ENCODE peak calls at places on chromosome 1, in nine cellular contexts. A is AG04450; E is central memory CD4-positive, alpha-beta T cell; K is NCI-H345; J is Daoy; F is GM12878; R is SK-MEL-5; I is astrocyte of the spinal cord; D is CD8-positive, alpha-beta memory T cell. Q is an unnamed sample.

GRCh38 chr1:111690306-111690617 is 48.9 kb downstream of the INKA2 start:
- DNase-seq in E (no peak), R (peak), K (peak), J (peak), A (peak), D (no peak), I (peak), F (no peak), Q (no peak)

GRCh38 chr1:154970631-154971340 is at the start of gene SHC1:
- DNase-seq in E (no peak), A (peak), R (peak), K (no peak), I (peak), J (peak), F (no peak), D (no peak), Q (no peak)

GRCh38 chr1:44284184-44284583 is 70.9 kb downstream of the ERI3 start:
- DNase-seq in A (no peak), I (no peak), J (no peak), R (no peak), E (no peak), K (peak), D (no peak), F (no peak), Q (no peak)

GRCh38 chr1:29698033-29698432 is 461.7 kb downstream of the PTPRU start:
- DNase-seq in A (no peak), K (no peak), F (no peak), J (peak), D (no peak), I (peak), E (no peak), R (peak), Q (no peak)

GRCh38 chr1:3981746-3982505 is 81.9 kb upstream of the C1orf174 start:
- DNase-seq in J (no peak), K (no peak), F (no peak), E (no peak), D (no peak), I (no peak), R (no peak), A (no peak), Q (no peak)

GRCh38 chr1:110152133-110152785 is 2.0 kb downstream of the SLC6A17 start:
- DNase-seq in F (no peak), E (no peak), J (peak), K (no peak), D (no peak), A (no peak), I (no peak), R (no peak), Q (no peak)

GRCh38 chr1:215160351-215160750 is 77.8 kb downstream of the KCNK2 start:
- DNase-seq in K (no peak), I (peak), R (no peak), D (no peak), J (no peak), A (no peak), F (no peak), E (no peak), Q (no peak)

GRCh38 chr1:221543529-221544120 is 198.3 kb downstream of the DUSP10 start:
- DNase-seq in I (peak), F (no peak), D (no peak), E (no peak), J (peak), R (peak), K (no peak), A (no peak), Q (no peak)

GRCh38 chr1:101388904-101389546 is 152.2 kb downstream of the S1PR1 start:
- DNase-seq in A (no peak), J (no peak), R (no peak), F (peak), E (no peak), K (peak), D (no peak), I (peak), Q (peak)

Q was measured in activated gamma-delta T cell treated with Interleukin-2 at 50 U/mL for 16 hours.